ENCODE peak calls at places on chromosomes 7 and 10, in eight cellular contexts. One of them, this sample, is unnamed.

GRCh38 chr7:27143022-27143949 is at the start of gene HOXA5:
- DNase-seq in Right ventricle myocardium inferior: no peak
- DNase-seq in colonic mucosa: peak
- DNase-seq in NCI-H1436: no peak
- DNase-seq in pancreas: peak
- DNase-seq in stimulated activated naive B cell treated with anti-CD40 and anti-IgM and Interleukin-4, amounts not matched to agents 10 μg/mL and 1 μg/mL and 100 μg/mL, for 72 hours: peak
- DNase-seq in fibroblast of the conjunctiva: no peak
- DNase-seq in myocyte: peak
- DNase-seq in this sample: peak

GRCh38 chr7:84912993-84913635 is 273.7 kb downstream of the SEMA3D start:
- DNase-seq in Right ventricle myocardium inferior: no peak
- DNase-seq in colonic mucosa: no peak
- DNase-seq in NCI-H1436: no peak
- DNase-seq in pancreas: no peak
- DNase-seq in stimulated activated naive B cell treated with anti-CD40 and anti-IgM and Interleukin-4, amounts not matched to agents 10 μg/mL and 1 μg/mL and 100 μg/mL, for 72 hours: no peak
- DNase-seq in fibroblast of the conjunctiva: no peak
- DNase-seq in myocyte: peak
- DNase-seq in this sample: no peak

GRCh38 chr7:132276986-132277716 is 299.1 kb downstream of the PLXNA4 start:
- DNase-seq in Right ventricle myocardium inferior: no peak
- DNase-seq in colonic mucosa: no peak
- DNase-seq in NCI-H1436: no peak
- DNase-seq in pancreas: no peak
- DNase-seq in stimulated activated naive B cell treated with anti-CD40 and anti-IgM and Interleukin-4, amounts not matched to agents 10 μg/mL and 1 μg/mL and 100 μg/mL, for 72 hours: no peak
- DNase-seq in fibroblast of the conjunctiva: no peak
- DNase-seq in myocyte: no peak
- DNase-seq in this sample: no peak

GRCh38 chr10:43120948-43121290 is 17.3 kb upstream of the CSGALNACT2 start:
- DNase-seq in Right ventricle myocardium inferior: no peak
- DNase-seq in colonic mucosa: no peak
- DNase-seq in NCI-H1436: no peak
- DNase-seq in pancreas: no peak
- DNase-seq in stimulated activated naive B cell treated with anti-CD40 and anti-IgM and Interleukin-4, amounts not matched to agents 10 μg/mL and 1 μg/mL and 100 μg/mL, for 72 hours: peak
- DNase-seq in fibroblast of the conjunctiva: no peak
- DNase-seq in myocyte: no peak
- DNase-seq in this sample: no peak

GRCh38 chr10:97676770-97677581 is 10.1 kb downstream of the AVPI1 start:
- DNase-seq in Right ventricle myocardium inferior: no peak
- DNase-seq in colonic mucosa: no peak
- DNase-seq in NCI-H1436: peak
- DNase-seq in pancreas: no peak
- DNase-seq in stimulated activated naive B cell treated with anti-CD40 and anti-IgM and Interleukin-4, amounts not matched to agents 10 μg/mL and 1 μg/mL and 100 μg/mL, for 72 hours: no peak
- DNase-seq in fibroblast of the conjunctiva: no peak
- DNase-seq in myocyte: no peak
- DNase-seq in this sample: no peak

GRCh38 chr7:88089484-88090050 is 130.3 kb downstream of the SRI start:
- DNase-seq in Right ventricle myocardium inferior: no peak
- DNase-seq in colonic mucosa: no peak
- DNase-seq in NCI-H1436: no peak
- DNase-seq in pancreas: no peak
- DNase-seq in stimulated activated naive B cell treated with anti-CD40 and anti-IgM and Interleukin-4, amounts not matched to agents 10 μg/mL and 1 μg/mL and 100 μg/mL, for 72 hours: no peak
- DNase-seq in fibroblast of the conjunctiva: no peak
- DNase-seq in myocyte: no peak
- DNase-seq in this sample: no peak

GRCh38 chr7:157150825-157151412 is 12.2 kb downstream of the UBE3C start:
- DNase-seq in Right ventricle myocardium inferior: peak
- DNase-seq in colonic mucosa: no peak
- DNase-seq in NCI-H1436: no peak
- DNase-seq in pancreas: no peak
- DNase-seq in stimulated activated naive B cell treated with anti-CD40 and anti-IgM and Interleukin-4, amounts not matched to agents 10 μg/mL and 1 μg/mL and 100 μg/mL, for 72 hours: no peak
- DNase-seq in fibroblast of the conjunctiva: peak
- DNase-seq in myocyte: peak
- DNase-seq in this sample: no peak

GRCh38 chr10:70378122-70378521 is 4.3 kb downstream of the LRRC20 start:
- DNase-seq in Right ventricle myocardium inferior: no peak
- DNase-seq in colonic mucosa: no peak
- DNase-seq in NCI-H1436: no peak
- DNase-seq in pancreas: no peak
- DNase-seq in stimulated activated naive B cell treated with anti-CD40 and anti-IgM and Interleukin-4, amounts not matched to agents 10 μg/mL and 1 μg/mL and 100 μg/mL, for 72 hours: no peak
- DNase-seq in fibroblast of the conjunctiva: peak
- DNase-seq in myocyte: peak
- DNase-seq in this sample: no peak

GRCh38 chr10:72335394-72336258 is 19.1 kb downstream of the DNAJB12 start:
- DNase-seq in Right ventricle myocardium inferior: peak
- DNase-seq in colonic mucosa: peak
- DNase-seq in NCI-H1436: no peak
- DNase-seq in pancreas: peak
- DNase-seq in stimulated activated naive B cell treated with anti-CD40 and anti-IgM and Interleukin-4, amounts not matched to agents 10 μg/mL and 1 μg/mL and 100 μg/mL, for 72 hours: peak
- DNase-seq in fibroblast of the conjunctiva: peak
- DNase-seq in myocyte: peak
- DNase-seq in this sample: no peak

GRCh38 chr10:122164028-122164601 is 107.0 kb upstream of the BTBD16 start:
- DNase-seq in Right ventricle myocardium inferior: no peak
- DNase-seq in colonic mucosa: no peak
- DNase-seq in NCI-H1436: peak
- DNase-seq in pancreas: peak
- DNase-seq in stimulated activated naive B cell treated with anti-CD40 and anti-IgM and Interleukin-4, amounts not matched to agents 10 μg/mL and 1 μg/mL and 100 μg/mL, for 72 hours: no peak
- DNase-seq in fibroblast of the conjunctiva: no peak
- DNase-seq in myocyte: no peak
- DNase-seq in this sample: no peak

GRCh38 chr10:69248117-69248730 is 28.1 kb downstream of the HKDC1 start:
- DNase-seq in Right ventricle myocardium inferior: no peak
- DNase-seq in colonic mucosa: no peak
- DNase-seq in NCI-H1436: no peak
- DNase-seq in pancreas: no peak
- DNase-seq in stimulated activated naive B cell treated with anti-CD40 and anti-IgM and Interleukin-4, amounts not matched to agents 10 μg/mL and 1 μg/mL and 100 μg/mL, for 72 hours: no peak
- DNase-seq in fibroblast of the conjunctiva: no peak
- DNase-seq in myocyte: no peak
- DNase-seq in this sample: no peak

GRCh38 chr10:1187855-1188555 is 131.8 kb downstream of the WDR37 start:
- DNase-seq in Right ventricle myocardium inferior: no peak
- DNase-seq in colonic mucosa: no peak
- DNase-seq in NCI-H1436: no peak
- DNase-seq in pancreas: no peak
- DNase-seq in stimulated activated naive B cell treated with anti-CD40 and anti-IgM and Interleukin-4, amounts not matched to agents 10 μg/mL and 1 μg/mL and 100 μg/mL, for 72 hours: no peak
- DNase-seq in fibroblast of the conjunctiva: no peak
- DNase-seq in myocyte: no peak
- DNase-seq in this sample: no peak

GRCh38 chr7:131194070-131194865 is 133.4 kb upstream of the MKLN1 start:
- DNase-seq in Right ventricle myocardium inferior: no peak
- DNase-seq in colonic mucosa: no peak
- DNase-seq in NCI-H1436: peak
- DNase-seq in pancreas: no peak
- DNase-seq in stimulated activated naive B cell treated with anti-CD40 and anti-IgM and Interleukin-4, amounts not matched to agents 10 μg/mL and 1 μg/mL and 100 μg/mL, for 72 hours: no peak
- DNase-seq in fibroblast of the conjunctiva: peak
- DNase-seq in myocyte: no peak
- DNase-seq in this sample: no peak

GRCh38 chr10:90125966-90126600 is 424.7 kb downstream of the KIF20B start:
- DNase-seq in Right ventricle myocardium inferior: no peak
- DNase-seq in colonic mucosa: no peak
- DNase-seq in NCI-H1436: no peak
- DNase-seq in pancreas: no peak
- DNase-seq in stimulated activated naive B cell treated with anti-CD40 and anti-IgM and Interleukin-4, amounts not matched to agents 10 μg/mL and 1 μg/mL and 100 μg/mL, for 72 hours: no peak
- DNase-seq in fibroblast of the conjunctiva: no peak
- DNase-seq in myocyte: peak
- DNase-seq in this sample: no peak

GRCh38 chr10:114453576-114453975 is 49.3 kb upstream of the AFAP1L2 start:
- DNase-seq in Right ventricle myocardium inferior: no peak
- DNase-seq in colonic mucosa: no peak
- DNase-seq in NCI-H1436: no peak
- DNase-seq in pancreas: no peak
- DNase-seq in stimulated activated naive B cell treated with anti-CD40 and anti-IgM and Interleukin-4, amounts not matched to agents 10 μg/mL and 1 μg/mL and 100 μg/mL, for 72 hours: no peak
- DNase-seq in fibroblast of the conjunctiva: no peak
- DNase-seq in myocyte: no peak
- DNase-seq in this sample: no peak

GRCh38 chr7:140899883-140900282 is 24.8 kb downstream of the BRAF start:
- DNase-seq in Right ventricle myocardium inferior: no peak
- DNase-seq in colonic mucosa: no peak
- DNase-seq in NCI-H1436: peak
- DNase-seq in pancreas: no peak
- DNase-seq in stimulated activated naive B cell treated with anti-CD40 and anti-IgM and Interleukin-4, amounts not matched to agents 10 μg/mL and 1 μg/mL and 100 μg/mL, for 72 hours: no peak
- DNase-seq in fibroblast of the conjunctiva: no peak
- DNase-seq in myocyte: peak
- DNase-seq in this sample: no peak

GRCh38 chr7:45203947-45204445 is 46.4 kb downstream of the RAMP3 start:
- DNase-seq in Right ventricle myocardium inferior: no peak
- DNase-seq in colonic mucosa: no peak
- DNase-seq in NCI-H1436: no peak
- DNase-seq in pancreas: no peak
- DNase-seq in stimulated activated naive B cell treated with anti-CD40 and anti-IgM and Interleukin-4, amounts not matched to agents 10 μg/mL and 1 μg/mL and 100 μg/mL, for 72 hours: no peak
- DNase-seq in fibroblast of the conjunctiva: peak
- DNase-seq in myocyte: peak
- DNase-seq in this sample: no peak

GRCh38 chr7:99258501-99258900 is 14.1 kb upstream of the MYH16 start:
- DNase-seq in Right ventricle myocardium inferior: no peak
- DNase-seq in colonic mucosa: no peak
- DNase-seq in NCI-H1436: no peak
- DNase-seq in pancreas: no peak
- DNase-seq in stimulated activated naive B cell treated with anti-CD40 and anti-IgM and Interleukin-4, amounts not matched to agents 10 μg/mL and 1 μg/mL and 100 μg/mL, for 72 hours: no peak
- DNase-seq in fibroblast of the conjunctiva: no peak
- DNase-seq in myocyte: no peak
- DNase-seq in this sample: no peak

GRCh38 chr7:130242198-130243014 is 24.3 kb upstream of the CPA2 start:
- DNase-seq in Right ventricle myocardium inferior: peak
- DNase-seq in colonic mucosa: peak
- DNase-seq in NCI-H1436: peak
- DNase-seq in pancreas: peak
- DNase-seq in stimulated activated naive B cell treated with anti-CD40 and anti-IgM and Interleukin-4, amounts not matched to agents 10 μg/mL and 1 μg/mL and 100 μg/mL, for 72 hours: peak
- DNase-seq in fibroblast of the conjunctiva: peak
- DNase-seq in myocyte: peak
- DNase-seq in this sample: no peak

GRCh38 chr10:6494934-6495592 is 85.0 kb downstream of the PRKCQ start:
- DNase-seq in Right ventricle myocardium inferior: no peak
- DNase-seq in colonic mucosa: no peak
- DNase-seq in NCI-H1436: no peak
- DNase-seq in pancreas: no peak
- DNase-seq in stimulated activated naive B cell treated with anti-CD40 and anti-IgM and Interleukin-4, amounts not matched to agents 10 μg/mL and 1 μg/mL and 100 μg/mL, for 72 hours: peak
- DNase-seq in fibroblast of the conjunctiva: no peak
- DNase-seq in myocyte: no peak
- DNase-seq in this sample: no peak

GRCh38 chr10:100718197-100718742 is 27.1 kb upstream of the PAX2 start:
- DNase-seq in Right ventricle myocardium inferior: no peak
- DNase-seq in colonic mucosa: no peak
- DNase-seq in NCI-H1436: no peak
- DNase-seq in pancreas: no peak
- DNase-seq in stimulated activated naive B cell treated with anti-CD40 and anti-IgM and Interleukin-4, amounts not matched to agents 10 μg/mL and 1 μg/mL and 100 μg/mL, for 72 hours: no peak
- DNase-seq in fibroblast of the conjunctiva: no peak
- DNase-seq in myocyte: no peak
- DNase-seq in this sample: no peak

GRCh38 chr7:371779-372545 is 82.0 kb downstream of the FOXL3 start:
- DNase-seq in Right ventricle myocardium inferior: peak
- DNase-seq in colonic mucosa: no peak
- DNase-seq in NCI-H1436: no peak
- DNase-seq in pancreas: peak
- DNase-seq in stimulated activated naive B cell treated with anti-CD40 and anti-IgM and Interleukin-4, amounts not matched to agents 10 μg/mL and 1 μg/mL and 100 μg/mL, for 72 hours: no peak
- DNase-seq in fibroblast of the conjunctiva: no peak
- DNase-seq in myocyte: no peak
- DNase-seq in this sample: no peak

GRCh38 chr7:114659409-114659808 is 244.8 kb downstream of the FOXP2 start:
- DNase-seq in Right ventricle myocardium inferior: no peak
- DNase-seq in colonic mucosa: no peak
- DNase-seq in NCI-H1436: no peak
- DNase-seq in pancreas: no peak
- DNase-seq in stimulated activated naive B cell treated with anti-CD40 and anti-IgM and Interleukin-4, amounts not matched to agents 10 μg/mL and 1 μg/mL and 100 μg/mL, for 72 hours: no peak
- DNase-seq in fibroblast of the conjunctiva: no peak
- DNase-seq in myocyte: no peak
- DNase-seq in this sample: no peak

GRCh38 chr10:124145109-124145860 is 51.9 kb upstream of the CHST15 start:
- DNase-seq in Right ventricle myocardium inferior: peak
- DNase-seq in colonic mucosa: peak
- DNase-seq in NCI-H1436: peak
- DNase-seq in pancreas: no peak
- DNase-seq in stimulated activated naive B cell treated with anti-CD40 and anti-IgM and Interleukin-4, amounts not matched to agents 10 μg/mL and 1 μg/mL and 100 μg/mL, for 72 hours: no peak
- DNase-seq in fibroblast of the conjunctiva: peak
- DNase-seq in myocyte: peak
- DNase-seq in this sample: no peak

GRCh38 chr10:17256026-17256425 is 28.0 kb downstream of the VIM start:
- DNase-seq in Right ventricle myocardium inferior: no peak
- DNase-seq in colonic mucosa: no peak
- DNase-seq in NCI-H1436: no peak
- DNase-seq in pancreas: no peak
- DNase-seq in stimulated activated naive B cell treated with anti-CD40 and anti-IgM and Interleukin-4, amounts not matched to agents 10 μg/mL and 1 μg/mL and 100 μg/mL, for 72 hours: no peak
- DNase-seq in fibroblast of the conjunctiva: no peak
- DNase-seq in myocyte: no peak
- DNase-seq in this sample: no peak

GRCh38 chr10:102595293-102595692 is 49.0 kb upstream of the TRIM8 start:
- DNase-seq in Right ventricle myocardium inferior: no peak
- DNase-seq in colonic mucosa: no peak
- DNase-seq in NCI-H1436: no peak
- DNase-seq in pancreas: no peak
- DNase-seq in stimulated activated naive B cell treated with anti-CD40 and anti-IgM and Interleukin-4, amounts not matched to agents 10 μg/mL and 1 μg/mL and 100 μg/mL, for 72 hours: no peak
- DNase-seq in fibroblast of the conjunctiva: no peak
- DNase-seq in myocyte: no peak
- DNase-seq in this sample: no peak

GRCh38 chr10:123349203-123349602 is 195.0 kb downstream of the BUB3 start:
- DNase-seq in Right ventricle myocardium inferior: no peak
- DNase-seq in colonic mucosa: no peak
- DNase-seq in NCI-H1436: peak
- DNase-seq in pancreas: no peak
- DNase-seq in stimulated activated naive B cell treated with anti-CD40 and anti-IgM and Interleukin-4, amounts not matched to agents 10 μg/mL and 1 μg/mL and 100 μg/mL, for 72 hours: no peak
- DNase-seq in fibroblast of the conjunctiva: no peak
- DNase-seq in myocyte: no peak
- DNase-seq in this sample: no peak

GRCh38 chr7:137920637-137921473 is 74.1 kb upstream of the DGKI start:
- DNase-seq in Right ventricle myocardium inferior: no peak
- DNase-seq in colonic mucosa: no peak
- DNase-seq in NCI-H1436: no peak
- DNase-seq in pancreas: no peak
- DNase-seq in stimulated activated naive B cell treated with anti-CD40 and anti-IgM and Interleukin-4, amounts not matched to agents 10 μg/mL and 1 μg/mL and 100 μg/mL, for 72 hours: no peak
- DNase-seq in fibroblast of the conjunctiva: no peak
- DNase-seq in myocyte: no peak
- DNase-seq in this sample: no peak

GRCh38 chr7:44103941-44104879 is at the start of gene AEBP1:
- DNase-seq in Right ventricle myocardium inferior: peak
- DNase-seq in colonic mucosa: no peak
- DNase-seq in NCI-H1436: no peak
- DNase-seq in pancreas: peak
- DNase-seq in stimulated activated naive B cell treated with anti-CD40 and anti-IgM and Interleukin-4, amounts not matched to agents 10 μg/mL and 1 μg/mL and 100 μg/mL, for 72 hours: peak
- DNase-seq in fibroblast of the conjunctiva: no peak
- DNase-seq in myocyte: no peak
- DNase-seq in this sample: no peak

GRCh38 chr7:151890355-151891004 is 13.6 kb upstream of the PRKAG2 start:
- DNase-seq in Right ventricle myocardium inferior: no peak
- DNase-seq in colonic mucosa: no peak
- DNase-seq in NCI-H1436: no peak
- DNase-seq in pancreas: no peak
- DNase-seq in stimulated activated naive B cell treated with anti-CD40 and anti-IgM and Interleukin-4, amounts not matched to agents 10 μg/mL and 1 μg/mL and 100 μg/mL, for 72 hours: no peak
- DNase-seq in fibroblast of the conjunctiva: no peak
- DNase-seq in myocyte: no peak
- DNase-seq in this sample: no peak

GRCh38 chr7:22173884-22174573 is 182.9 kb downstream of the RAPGEF5 start:
- DNase-seq in Right ventricle myocardium inferior: no peak
- DNase-seq in colonic mucosa: no peak
- DNase-seq in NCI-H1436: no peak
- DNase-seq in pancreas: no peak
- DNase-seq in stimulated activated naive B cell treated with anti-CD40 and anti-IgM and Interleukin-4, amounts not matched to agents 10 μg/mL and 1 μg/mL and 100 μg/mL, for 72 hours: peak
- DNase-seq in fibroblast of the conjunctiva: no peak
- DNase-seq in myocyte: no peak
- DNase-seq in this sample: no peak

GRCh38 chr7:100789055-100789454 is 38.3 kb downstream of the EPHB4 start:
- DNase-seq in Right ventricle myocardium inferior: no peak
- DNase-seq in colonic mucosa: no peak
- DNase-seq in NCI-H1436: no peak
- DNase-seq in pancreas: no peak
- DNase-seq in stimulated activated naive B cell treated with anti-CD40 and anti-IgM and Interleukin-4, amounts not matched to agents 10 μg/mL and 1 μg/mL and 100 μg/mL, for 72 hours: no peak
- DNase-seq in fibroblast of the conjunctiva: no peak
- DNase-seq in myocyte: no peak
- DNase-seq in this sample: no peak

GRCh38 chr10:120541971-120542370 is 84.9 kb downstream of the PLPP4 start:
- DNase-seq in Right ventricle myocardium inferior: no peak
- DNase-seq in colonic mucosa: no peak
- DNase-seq in NCI-H1436: no peak
- DNase-seq in pancreas: no peak
- DNase-seq in stimulated activated naive B cell treated with anti-CD40 and anti-IgM and Interleukin-4, amounts not matched to agents 10 μg/mL and 1 μg/mL and 100 μg/mL, for 72 hours: no peak
- DNase-seq in fibroblast of the conjunctiva: no peak
- DNase-seq in myocyte: no peak
- DNase-seq in this sample: no peak

GRCh38 chr7:40244226-40244625 is 109.4 kb downstream of the SUGCT start:
- DNase-seq in Right ventricle myocardium inferior: no peak
- DNase-seq in colonic mucosa: no peak
- DNase-seq in NCI-H1436: no peak
- DNase-seq in pancreas: no peak
- DNase-seq in stimulated activated naive B cell treated with anti-CD40 and anti-IgM and Interleukin-4, amounts not matched to agents 10 μg/mL and 1 μg/mL and 100 μg/mL, for 72 hours: no peak
- DNase-seq in fibroblast of the conjunctiva: no peak
- DNase-seq in myocyte: no peak
- DNase-seq in this sample: no peak

This sample was measured in type B pancreatic cell.